ENCODE peak calls at places on chromosomes 11 and 22, in five cellular contexts. One of them, this sample, is unnamed.

GRCh38 chr11:128714121-128714520 is 20.2 kb downstream of the FLI1 start:
- DNase-seq in aorta: no peak
- DNase-seq in cardiac muscle cell: no peak
- DNase-seq in fibroblast of lung: no peak
- DNase-seq in heart right ventricle: no peak
- DNase-seq in this sample: no peak

GRCh38 chr11:59097113-59097708 is 9.8 kb upstream of the FAM111B start:
- DNase-seq in aorta: peak
- DNase-seq in cardiac muscle cell: peak
- DNase-seq in heart right ventricle: peak
- DNase-seq in fibroblast of lung: peak
- DNase-seq in this sample: no peak

GRCh38 chr11:2725367-2726300 is 25.8 kb upstream of the KCNQ1OT1 start:
- DNase-seq in fibroblast of lung: peak
- DNase-seq in aorta: peak
- DNase-seq in heart right ventricle: peak
- DNase-seq in cardiac muscle cell: no peak
- DNase-seq in this sample: no peak

GRCh38 chr22:35727436-35727835 is 9.8 kb downstream of the APOL5 start:
- DNase-seq in cardiac muscle cell: peak
- DNase-seq in fibroblast of lung: no peak
- DNase-seq in heart right ventricle: no peak
- DNase-seq in aorta: no peak
- DNase-seq in this sample: no peak

GRCh38 chr11:76466666-76467065 is 21.8 kb downstream of the EMSY start:
- DNase-seq in aorta: no peak
- DNase-seq in heart right ventricle: no peak
- DNase-seq in cardiac muscle cell: no peak
- DNase-seq in fibroblast of lung: no peak
- DNase-seq in this sample: no peak

GRCh38 chr11:8814209-8814922 is 96.6 kb upstream of the AKIP1 start:
- DNase-seq in cardiac muscle cell: no peak
- DNase-seq in aorta: no peak
- DNase-seq in fibroblast of lung: peak
- DNase-seq in heart right ventricle: no peak
- DNase-seq in this sample: no peak

GRCh38 chr11:69319255-69320106 is 25.5 kb downstream of the MYEOV start:
- DNase-seq in aorta: no peak
- DNase-seq in fibroblast of lung: no peak
- DNase-seq in heart right ventricle: no peak
- DNase-seq in cardiac muscle cell: no peak
- DNase-seq in this sample: no peak

GRCh38 chr11:128451651-128452470 is 135.5 kb downstream of the ETS1 start:
- DNase-seq in fibroblast of lung: peak
- DNase-seq in cardiac muscle cell: no peak
- DNase-seq in heart right ventricle: peak
- DNase-seq in aorta: peak
- DNase-seq in this sample: peak

GRCh38 chr11:65786008-65786785 is 666 bp upstream of the OVOL1 start:
- DNase-seq in cardiac muscle cell: no peak
- DNase-seq in aorta: peak
- DNase-seq in fibroblast of lung: no peak
- DNase-seq in heart right ventricle: no peak
- DNase-seq in this sample: no peak

GRCh38 chr22:36337365-36338130 is 50.2 kb downstream of the MYH9 start:
- DNase-seq in aorta: no peak
- DNase-seq in cardiac muscle cell: no peak
- DNase-seq in heart right ventricle: no peak
- DNase-seq in fibroblast of lung: no peak
- DNase-seq in this sample: no peak

GRCh38 chr11:64264371-64264852 is 13.1 kb downstream of the PLCB3 start:
- DNase-seq in heart right ventricle: no peak
- DNase-seq in aorta: no peak
- DNase-seq in cardiac muscle cell: no peak
- DNase-seq in fibroblast of lung: no peak
- DNase-seq in this sample: no peak

GRCh38 chr11:111733009-111733408 is 33.2 kb downstream of the PPP2R1B start:
- DNase-seq in aorta: peak
- DNase-seq in heart right ventricle: peak
- DNase-seq in fibroblast of lung: peak
- DNase-seq in cardiac muscle cell: no peak
- DNase-seq in this sample: peak

GRCh38 chr11:81237139-81237538 is 1496.5 kb downstream of the FAM181B start:
- DNase-seq in fibroblast of lung: peak
- DNase-seq in cardiac muscle cell: peak
- DNase-seq in aorta: no peak
- DNase-seq in heart right ventricle: no peak
- DNase-seq in this sample: no peak

GRCh38 chr11:7348432-7349298 is 97.0 kb downstream of the SYT9 start:
- DNase-seq in aorta: no peak
- DNase-seq in fibroblast of lung: no peak
- DNase-seq in heart right ventricle: no peak
- DNase-seq in cardiac muscle cell: peak
- DNase-seq in this sample: no peak

GRCh38 chr22:32335471-32335870 is 22.2 kb upstream of the RFPL3 start:
- DNase-seq in aorta: no peak
- DNase-seq in heart right ventricle: no peak
- DNase-seq in fibroblast of lung: no peak
- DNase-seq in cardiac muscle cell: no peak
- DNase-seq in this sample: no peak

GRCh38 chr11:44632466-44633123 is 67.1 kb downstream of the CD82 start:
- DNase-seq in aorta: no peak
- DNase-seq in heart right ventricle: peak
- DNase-seq in cardiac muscle cell: peak
- DNase-seq in fibroblast of lung: peak
- DNase-seq in this sample: no peak

GRCh38 chr11:119470316-119471266 is 47.6 kb upstream of the THY1 start:
- DNase-seq in aorta: no peak
- DNase-seq in fibroblast of lung: peak
- DNase-seq in heart right ventricle: no peak
- DNase-seq in cardiac muscle cell: no peak
- DNase-seq in this sample: no peak

GRCh38 chr22:44930711-44931035 is 79.1 kb downstream of the PHF21B start:
- DNase-seq in aorta: no peak
- DNase-seq in fibroblast of lung: no peak
- DNase-seq in cardiac muscle cell: no peak
- DNase-seq in heart right ventricle: no peak
- DNase-seq in this sample: no peak

GRCh38 chr22:24155597-24156145 is 25.6 kb upstream of the SUSD2 start:
- DNase-seq in cardiac muscle cell: peak
- DNase-seq in heart right ventricle: peak
- DNase-seq in aorta: peak
- DNase-seq in fibroblast of lung: peak
- DNase-seq in this sample: peak

GRCh38 chr11:11949482-11949881 is 58.9 kb downstream of the DKK3 start:
- DNase-seq in heart right ventricle: no peak
- DNase-seq in aorta: no peak
- DNase-seq in cardiac muscle cell: no peak
- DNase-seq in fibroblast of lung: no peak
- DNase-seq in this sample: no peak

GRCh38 chr22:31619611-31620300 is 42.3 kb downstream of the PISD start:
- DNase-seq in fibroblast of lung: no peak
- DNase-seq in aorta: no peak
- DNase-seq in heart right ventricle: no peak
- DNase-seq in cardiac muscle cell: no peak
- DNase-seq in this sample: no peak

GRCh38 chr11:116933961-116934360 is 96.5 kb upstream of the APOA1 start:
- DNase-seq in heart right ventricle: no peak
- DNase-seq in fibroblast of lung: no peak
- DNase-seq in aorta: no peak
- DNase-seq in cardiac muscle cell: no peak
- DNase-seq in this sample: no peak

GRCh38 chr11:116930177-116930576 is 92.8 kb upstream of the APOA1 start:
- DNase-seq in heart right ventricle: no peak
- DNase-seq in cardiac muscle cell: peak
- DNase-seq in aorta: no peak
- DNase-seq in fibroblast of lung: peak
- DNase-seq in this sample: no peak

GRCh38 chr11:116930586-116930985 is 93.2 kb upstream of the APOA1 start:
- DNase-seq in heart right ventricle: no peak
- DNase-seq in cardiac muscle cell: no peak
- DNase-seq in aorta: no peak
- DNase-seq in fibroblast of lung: no peak
- DNase-seq in this sample: no peak

GRCh38 chr11:116931206-116931953 is 94.0 kb upstream of the APOA1 start:
- DNase-seq in fibroblast of lung: peak
- DNase-seq in heart right ventricle: no peak
- DNase-seq in cardiac muscle cell: no peak
- DNase-seq in aorta: no peak
- DNase-seq in this sample: no peak

GRCh38 chr11:116932182-116932581 is 94.8 kb upstream of the APOA1 start:
- DNase-seq in aorta: no peak
- DNase-seq in heart right ventricle: no peak
- DNase-seq in fibroblast of lung: no peak
- DNase-seq in cardiac muscle cell: no peak
- DNase-seq in this sample: no peak
- H3K27ac ChIP-seq in aorta: no peak
- H3K27ac ChIP-seq in heart right ventricle: peak
- H3K27ac ChIP-seq in fibroblast of lung: no peak
- H3K27ac ChIP-seq in cardiac muscle cell: no peak
- H3K27ac ChIP-seq in this sample: peak

GRCh38 chr11:45654741-45655283 is 10.6 kb downstream of the CHST1 start:
- DNase-seq in heart right ventricle: no peak
- DNase-seq in aorta: peak
- DNase-seq in fibroblast of lung: no peak
- DNase-seq in cardiac muscle cell: no peak
- DNase-seq in this sample: no peak

GRCh38 chr11:45654242-45654641 is 11.2 kb downstream of the CHST1 start:
- DNase-seq in fibroblast of lung: no peak
- DNase-seq in cardiac muscle cell: no peak
- DNase-seq in heart right ventricle: no peak
- DNase-seq in aorta: peak
- DNase-seq in this sample: peak

GRCh38 chr11:45655347-45655756 is 10.1 kb downstream of the CHST1 start:
- DNase-seq in aorta: peak
- DNase-seq in fibroblast of lung: peak
- DNase-seq in heart right ventricle: peak
- DNase-seq in cardiac muscle cell: peak
- DNase-seq in this sample: peak

GRCh38 chr11:45657496-45658260 is 7.7 kb downstream of the CHST1 start:
- DNase-seq in cardiac muscle cell: no peak
- DNase-seq in fibroblast of lung: no peak
- DNase-seq in aorta: peak
- DNase-seq in heart right ventricle: no peak
- DNase-seq in this sample: no peak

GRCh38 chr11:45655831-45656230 is 9.6 kb downstream of the CHST1 start:
- DNase-seq in aorta: peak
- DNase-seq in fibroblast of lung: no peak
- DNase-seq in heart right ventricle: no peak
- DNase-seq in cardiac muscle cell: no peak
- DNase-seq in this sample: no peak
- H3K27ac ChIP-seq in aorta: no peak
- H3K27ac ChIP-seq in fibroblast of lung: no peak
- H3K27ac ChIP-seq in heart right ventricle: no peak
- H3K27ac ChIP-seq in cardiac muscle cell: no peak
- H3K27ac ChIP-seq in this sample: peak

DNA sequence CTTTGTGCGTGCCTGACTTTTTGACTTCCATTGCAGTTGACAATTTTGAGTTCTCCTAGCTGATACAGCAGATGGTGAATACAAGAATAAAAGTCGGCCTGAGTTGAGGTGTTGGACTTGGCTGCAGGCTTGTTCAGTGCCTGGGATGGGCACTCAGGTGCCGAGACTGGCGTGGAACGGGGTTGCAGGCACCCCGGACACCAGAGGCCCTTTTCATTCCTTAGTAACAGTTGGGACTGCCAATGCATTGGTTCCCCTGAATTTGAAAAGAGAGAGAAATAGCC is 1.3 kb downstream of the PHRF1 start:
- DNase-seq in aorta: no peak
- DNase-seq in heart right ventricle: no peak
- DNase-seq in fibroblast of lung: no peak
- DNase-seq in cardiac muscle cell: no peak
- DNase-seq in this sample: no peak
- H3K27ac ChIP-seq in aorta: no peak
- H3K27ac ChIP-seq in heart right ventricle: no peak
- H3K27ac ChIP-seq in fibroblast of lung: peak
- H3K27ac ChIP-seq in cardiac muscle cell: peak
- H3K27ac ChIP-seq in this sample: no peak

DNA sequence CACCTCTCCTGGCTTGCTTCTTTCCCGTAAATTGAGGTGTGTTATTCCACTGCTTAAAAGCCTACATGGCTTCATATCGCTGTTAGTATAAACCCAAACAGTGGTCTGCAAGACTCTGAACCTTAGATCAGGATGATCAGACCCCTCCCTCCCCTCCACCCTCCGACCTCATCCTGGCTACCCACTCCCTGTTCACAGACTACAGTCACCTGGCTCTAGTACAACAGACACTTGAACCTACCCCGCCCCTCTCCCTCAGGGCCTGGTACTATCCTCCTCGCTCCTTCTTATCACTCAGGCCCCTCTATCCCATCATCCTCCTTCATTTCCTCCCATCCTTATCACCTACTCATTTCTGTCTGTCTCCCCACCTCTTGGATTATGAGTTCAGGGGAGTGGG is 20.1 kb downstream of the PTPRJ start:
- DNase-seq in cardiac muscle cell: no peak
- DNase-seq in fibroblast of lung: no peak
- DNase-seq in heart right ventricle: no peak
- DNase-seq in aorta: no peak
- DNase-seq in this sample: no peak
- H3K27ac ChIP-seq in cardiac muscle cell: no peak
- H3K27ac ChIP-seq in fibroblast of lung: peak
- H3K27ac ChIP-seq in heart right ventricle: no peak
- H3K27ac ChIP-seq in aorta: no peak
- H3K27ac ChIP-seq in this sample: no peak

DNA sequence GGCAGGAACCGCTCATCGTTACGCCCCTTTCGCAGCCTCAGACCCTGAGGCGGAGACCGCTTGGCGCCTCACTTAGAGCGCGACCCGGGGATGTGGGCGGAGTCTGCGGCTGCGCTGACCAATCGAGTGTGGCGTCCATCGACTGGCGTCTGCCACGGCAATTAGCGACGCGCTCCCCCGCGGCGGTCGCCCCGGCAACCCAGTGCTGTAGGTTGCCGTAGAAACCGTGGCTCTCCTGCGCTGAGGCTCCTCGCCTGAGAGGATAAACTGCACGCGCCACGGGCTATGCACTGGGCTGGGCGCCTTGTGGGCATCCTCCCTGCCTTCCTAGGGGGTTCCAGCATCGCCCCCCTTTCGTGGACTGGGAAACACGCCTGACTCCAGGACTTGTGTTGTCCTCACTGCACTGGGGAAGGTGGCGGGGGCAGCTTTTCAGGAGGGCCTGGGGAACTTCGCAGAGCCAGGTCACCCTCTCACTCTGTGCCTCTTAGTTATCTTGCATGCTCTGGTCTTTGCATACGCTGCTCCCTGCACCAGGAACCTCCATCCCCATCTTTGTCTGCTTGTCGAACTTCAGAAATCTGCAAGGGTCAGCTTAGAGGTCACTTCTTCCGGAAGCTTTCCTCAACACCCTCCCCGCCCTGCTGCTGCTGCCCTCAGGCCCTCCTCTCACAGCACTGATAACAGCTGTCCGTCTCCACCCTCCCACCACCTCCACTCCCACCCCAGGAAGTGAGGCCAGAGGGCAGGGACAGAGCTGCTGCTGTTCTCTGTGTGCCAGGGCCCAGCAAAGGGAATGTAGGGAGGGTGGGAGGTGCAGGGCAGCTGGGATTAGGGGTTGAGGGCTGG is 539 bp upstream of the P2RX6 start:
- DNase-seq in aorta: peak
- DNase-seq in fibroblast of lung: peak
- DNase-seq in heart right ventricle: peak
- DNase-seq in cardiac muscle cell: peak
- DNase-seq in this sample: peak
- H3K27ac ChIP-seq in aorta: no peak
- H3K27ac ChIP-seq in fibroblast of lung: peak
- H3K27ac ChIP-seq in heart right ventricle: peak
- H3K27ac ChIP-seq in cardiac muscle cell: peak
- H3K27ac ChIP-seq in this sample: peak

GRCh38 chr22:43706151-43706550 is 106.0 kb downstream of the EFCAB6 start:
- DNase-seq in fibroblast of lung: no peak
- DNase-seq in cardiac muscle cell: no peak
- DNase-seq in aorta: no peak
- DNase-seq in heart right ventricle: no peak
- DNase-seq in this sample: no peak
- H3K27ac ChIP-seq in fibroblast of lung: no peak
- H3K27ac ChIP-seq in cardiac muscle cell: no peak
- H3K27ac ChIP-seq in aorta: no peak
- H3K27ac ChIP-seq in heart right ventricle: no peak
- H3K27ac ChIP-seq in this sample: no peak